ENCODE peak calls at places on chromosomes 12 and 14, in nine cellular contexts. One of them, this sample, is unnamed.

GRCh38 chr12:127270193-127270592 is 996.8 kb upstream of the TMEM132C start:
- DNase-seq in cardiac fibroblast: peak
- DNase-seq in activated B cell treated with CpG ODN at 0.5 μM for 24 hours: no peak
- DNase-seq in neural progenitor cell: no peak
- DNase-seq in omental fat pad: no peak
- DNase-seq in fibroblast of mammary gland: peak
- DNase-seq in brain microvascular endothelial cell: peak
- DNase-seq in mesothelial cell of epicardium: no peak
- DNase-seq in AG04450: no peak
- DNase-seq in this sample: peak

GRCh38 chr12:955923-956322 is 6.4 kb upstream of the RAD52 start:
- DNase-seq in AG04450: no peak
- DNase-seq in activated B cell treated with CpG ODN at 0.5 μM for 24 hours: no peak
- DNase-seq in mesothelial cell of epicardium: no peak
- DNase-seq in cardiac fibroblast: no peak
- DNase-seq in fibroblast of mammary gland: no peak
- DNase-seq in omental fat pad: no peak
- DNase-seq in brain microvascular endothelial cell: no peak
- DNase-seq in neural progenitor cell: no peak
- DNase-seq in this sample: no peak

GRCh38 chr14:104580961-104581360 is 1.4 kb downstream of the C14orf180 start:
- DNase-seq in mesothelial cell of epicardium: no peak
- DNase-seq in AG04450: no peak
- DNase-seq in brain microvascular endothelial cell: no peak
- DNase-seq in omental fat pad: peak
- DNase-seq in neural progenitor cell: no peak
- DNase-seq in activated B cell treated with CpG ODN at 0.5 μM for 24 hours: no peak
- DNase-seq in fibroblast of mammary gland: no peak
- DNase-seq in cardiac fibroblast: peak
- DNase-seq in this sample: no peak

GRCh38 chr12:66066071-66066928 is 64.2 kb downstream of the LLPH start:
- DNase-seq in omental fat pad: no peak
- DNase-seq in neural progenitor cell: peak
- DNase-seq in brain microvascular endothelial cell: peak
- DNase-seq in activated B cell treated with CpG ODN at 0.5 μM for 24 hours: no peak
- DNase-seq in mesothelial cell of epicardium: no peak
- DNase-seq in AG04450: peak
- DNase-seq in fibroblast of mammary gland: peak
- DNase-seq in cardiac fibroblast: peak
- DNase-seq in this sample: no peak

GRCh38 chr12:107864235-107864634 is 89.7 kb downstream of the ASCL4 start:
- DNase-seq in AG04450: no peak
- DNase-seq in fibroblast of mammary gland: no peak
- DNase-seq in neural progenitor cell: peak
- DNase-seq in brain microvascular endothelial cell: no peak
- DNase-seq in cardiac fibroblast: no peak
- DNase-seq in activated B cell treated with CpG ODN at 0.5 μM for 24 hours: no peak
- DNase-seq in omental fat pad: no peak
- DNase-seq in mesothelial cell of epicardium: no peak
- DNase-seq in this sample: no peak

GRCh38 chr12:112422531-112422930 is 3.8 kb downstream of the PTPN11 start:
- DNase-seq in activated B cell treated with CpG ODN at 0.5 μM for 24 hours: no peak
- DNase-seq in omental fat pad: no peak
- DNase-seq in neural progenitor cell: no peak
- DNase-seq in mesothelial cell of epicardium: no peak
- DNase-seq in brain microvascular endothelial cell: no peak
- DNase-seq in cardiac fibroblast: peak
- DNase-seq in AG04450: no peak
- DNase-seq in fibroblast of mammary gland: peak
- DNase-seq in this sample: no peak

GRCh38 chr12:104458645-104459555 is 2.2 kb downstream of the CHST11 start:
- DNase-seq in AG04450: no peak
- DNase-seq in activated B cell treated with CpG ODN at 0.5 μM for 24 hours: peak
- DNase-seq in mesothelial cell of epicardium: no peak
- DNase-seq in fibroblast of mammary gland: peak
- DNase-seq in neural progenitor cell: peak
- DNase-seq in brain microvascular endothelial cell: no peak
- DNase-seq in omental fat pad: no peak
- DNase-seq in cardiac fibroblast: peak
- DNase-seq in this sample: no peak

GRCh38 chr14:63454863-63455622 is 88.1 kb downstream of the PPP2R5E start:
- DNase-seq in activated B cell treated with CpG ODN at 0.5 μM for 24 hours: no peak
- DNase-seq in omental fat pad: no peak
- DNase-seq in neural progenitor cell: no peak
- DNase-seq in fibroblast of mammary gland: peak
- DNase-seq in brain microvascular endothelial cell: peak
- DNase-seq in AG04450: no peak
- DNase-seq in mesothelial cell of epicardium: no peak
- DNase-seq in cardiac fibroblast: peak
- DNase-seq in this sample: peak

GRCh38 chr14:92659765-92660561 is 88.5 kb downstream of the LGMN start:
- DNase-seq in mesothelial cell of epicardium: no peak
- DNase-seq in cardiac fibroblast: peak
- DNase-seq in activated B cell treated with CpG ODN at 0.5 μM for 24 hours: no peak
- DNase-seq in brain microvascular endothelial cell: no peak
- DNase-seq in fibroblast of mammary gland: peak
- DNase-seq in AG04450: no peak
- DNase-seq in neural progenitor cell: no peak
- DNase-seq in omental fat pad: no peak
- DNase-seq in this sample: no peak

GRCh38 chr12:2286461-2287131 is 233.8 kb downstream of the CACNA1C start:
- DNase-seq in fibroblast of mammary gland: no peak
- DNase-seq in activated B cell treated with CpG ODN at 0.5 μM for 24 hours: no peak
- DNase-seq in omental fat pad: no peak
- DNase-seq in mesothelial cell of epicardium: no peak
- DNase-seq in neural progenitor cell: no peak
- DNase-seq in AG04450: no peak
- DNase-seq in brain microvascular endothelial cell: no peak
- DNase-seq in cardiac fibroblast: no peak
- DNase-seq in this sample: peak

GRCh38 chr12:87953257-87953860 is 75.8 kb downstream of the C12orf50 start:
- DNase-seq in neural progenitor cell: peak
- DNase-seq in mesothelial cell of epicardium: no peak
- DNase-seq in activated B cell treated with CpG ODN at 0.5 μM for 24 hours: no peak
- DNase-seq in cardiac fibroblast: peak
- DNase-seq in fibroblast of mammary gland: peak
- DNase-seq in AG04450: peak
- DNase-seq in omental fat pad: no peak
- DNase-seq in brain microvascular endothelial cell: peak
- DNase-seq in this sample: peak
- TF ChIP-seq CTCF in neural progenitor cell: peak
- TF ChIP-seq CTCF in mesothelial cell of epicardium: peak
- TF ChIP-seq CTCF in activated B cell treated with CpG ODN at 0.5 μM for 24 hours: no peak
- TF ChIP-seq CTCF in cardiac fibroblast: peak
- TF ChIP-seq CTCF in fibroblast of mammary gland: peak
- TF ChIP-seq CTCF in AG04450: peak
- TF ChIP-seq CTCF in omental fat pad: no peak
- TF ChIP-seq CTCF in brain microvascular endothelial cell: peak
- TF ChIP-seq CTCF in this sample: peak

DNA sequence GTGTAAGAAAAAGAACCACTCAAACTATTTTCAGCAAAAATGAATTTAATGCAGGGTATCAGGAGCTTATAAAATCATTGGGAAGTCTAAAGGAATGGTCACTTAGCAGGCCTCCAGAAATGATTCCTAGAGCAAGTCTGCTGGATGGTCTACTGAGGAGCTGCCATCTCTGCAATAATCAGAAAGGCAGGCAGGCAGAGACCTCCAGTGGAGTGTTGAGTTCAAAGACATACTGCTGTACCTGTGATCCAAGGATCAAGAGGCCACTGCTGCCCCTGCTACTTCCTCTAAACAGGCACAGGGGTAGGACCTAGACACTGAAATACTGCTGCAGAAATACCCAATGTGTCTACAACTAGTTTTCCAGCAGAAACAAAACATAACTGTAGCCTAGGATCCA is 14.5 kb upstream of the KICS2 start:
- DNase-seq in fibroblast of mammary gland: peak
- DNase-seq in AG04450: no peak
- DNase-seq in mesothelial cell of epicardium: no peak
- DNase-seq in cardiac fibroblast: peak
- DNase-seq in omental fat pad: no peak
- DNase-seq in brain microvascular endothelial cell: peak
- DNase-seq in activated B cell treated with CpG ODN at 0.5 μM for 24 hours: no peak
- DNase-seq in neural progenitor cell: no peak
- DNase-seq in this sample: no peak
- TF ChIP-seq CTCF in fibroblast of mammary gland: peak
- TF ChIP-seq CTCF in AG04450: peak
- TF ChIP-seq CTCF in mesothelial cell of epicardium: no peak
- TF ChIP-seq CTCF in cardiac fibroblast: peak
- TF ChIP-seq CTCF in omental fat pad: no peak
- TF ChIP-seq CTCF in brain microvascular endothelial cell: peak
- TF ChIP-seq CTCF in activated B cell treated with CpG ODN at 0.5 μM for 24 hours: no peak
- TF ChIP-seq CTCF in neural progenitor cell: no peak
- TF ChIP-seq CTCF in this sample: peak

DNA sequence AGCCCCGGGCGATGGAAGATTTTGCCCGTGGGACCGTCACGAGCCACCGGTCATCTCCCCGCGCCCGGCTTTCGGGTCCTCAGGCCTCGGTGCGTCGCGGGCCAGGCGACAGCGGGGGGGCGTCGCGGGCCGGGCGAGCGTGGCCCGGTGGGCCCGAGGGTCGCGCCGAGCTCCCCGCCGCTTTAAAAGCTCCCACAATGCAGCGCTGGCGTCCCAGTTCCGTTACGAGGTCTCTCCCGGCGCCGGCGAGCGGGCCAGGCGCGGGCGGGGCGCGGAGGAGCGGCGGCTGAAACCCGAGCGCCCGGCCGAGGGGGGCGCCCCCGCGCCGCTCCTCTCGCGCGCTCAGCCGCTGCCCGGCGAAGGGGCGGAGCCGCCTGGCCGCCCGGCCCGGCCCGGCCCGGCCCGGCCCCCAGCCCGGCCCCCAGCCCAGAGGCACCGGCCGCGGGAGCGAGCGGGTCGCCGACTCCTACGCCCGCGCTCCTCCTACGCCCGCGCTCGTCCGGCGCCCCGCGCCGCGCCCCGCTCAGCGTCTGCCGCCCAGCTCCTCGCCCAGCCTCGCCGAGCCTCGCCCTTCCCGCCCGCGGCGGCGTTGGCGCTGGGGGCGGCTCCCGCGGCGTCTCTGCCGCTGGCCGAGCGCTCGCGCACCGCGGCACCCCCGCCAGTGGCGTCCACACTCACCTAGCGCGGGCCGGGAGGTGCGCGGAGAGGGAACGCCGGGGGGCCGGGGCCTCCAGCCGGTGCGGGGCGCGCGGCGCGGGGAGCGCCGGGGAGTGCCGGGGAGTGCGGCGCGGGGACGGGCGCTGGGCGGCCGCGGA is at the start of gene RASSF8:
- DNase-seq in brain microvascular endothelial cell: peak
- DNase-seq in fibroblast of mammary gland: peak
- DNase-seq in mesothelial cell of epicardium: peak
- DNase-seq in activated B cell treated with CpG ODN at 0.5 μM for 24 hours: peak
- DNase-seq in omental fat pad: no peak
- DNase-seq in AG04450: peak
- DNase-seq in cardiac fibroblast: peak
- DNase-seq in neural progenitor cell: peak
- DNase-seq in this sample: peak
- TF ChIP-seq CTCF in brain microvascular endothelial cell: no peak
- TF ChIP-seq CTCF in fibroblast of mammary gland: no peak
- TF ChIP-seq CTCF in mesothelial cell of epicardium: no peak
- TF ChIP-seq CTCF in activated B cell treated with CpG ODN at 0.5 μM for 24 hours: no peak
- TF ChIP-seq CTCF in omental fat pad: no peak
- TF ChIP-seq CTCF in AG04450: no peak
- TF ChIP-seq CTCF in cardiac fibroblast: no peak
- TF ChIP-seq CTCF in neural progenitor cell: no peak
- TF ChIP-seq CTCF in this sample: peak

GRCh38 chr14:68977741-68978549 is 1.2 kb downstream of the ACTN1 start:
- DNase-seq in fibroblast of mammary gland: peak
- DNase-seq in neural progenitor cell: peak
- DNase-seq in activated B cell treated with CpG ODN at 0.5 μM for 24 hours: peak
- DNase-seq in mesothelial cell of epicardium: no peak
- DNase-seq in AG04450: peak
- DNase-seq in brain microvascular endothelial cell: peak
- DNase-seq in cardiac fibroblast: peak
- DNase-seq in omental fat pad: peak
- DNase-seq in this sample: peak
- TF ChIP-seq CTCF in fibroblast of mammary gland: no peak
- TF ChIP-seq CTCF in neural progenitor cell: no peak
- TF ChIP-seq CTCF in activated B cell treated with CpG ODN at 0.5 μM for 24 hours: no peak
- TF ChIP-seq CTCF in mesothelial cell of epicardium: no peak
- TF ChIP-seq CTCF in AG04450: no peak
- TF ChIP-seq CTCF in brain microvascular endothelial cell: peak
- TF ChIP-seq CTCF in cardiac fibroblast: peak
- TF ChIP-seq CTCF in omental fat pad: no peak
- TF ChIP-seq CTCF in this sample: no peak

GRCh38 chr12:49733219-49734017 is 7.9 kb upstream of the TMBIM6 start:
- DNase-seq in neural progenitor cell: peak
- DNase-seq in activated B cell treated with CpG ODN at 0.5 μM for 24 hours: no peak
- DNase-seq in cardiac fibroblast: no peak
- DNase-seq in mesothelial cell of epicardium: no peak
- DNase-seq in AG04450: no peak
- DNase-seq in omental fat pad: no peak
- DNase-seq in fibroblast of mammary gland: no peak
- DNase-seq in brain microvascular endothelial cell: no peak
- DNase-seq in this sample: no peak
- TF ChIP-seq CTCF in neural progenitor cell: peak
- TF ChIP-seq CTCF in activated B cell treated with CpG ODN at 0.5 μM for 24 hours: no peak
- TF ChIP-seq CTCF in cardiac fibroblast: no peak
- TF ChIP-seq CTCF in mesothelial cell of epicardium: no peak
- TF ChIP-seq CTCF in AG04450: no peak
- TF ChIP-seq CTCF in omental fat pad: no peak
- TF ChIP-seq CTCF in fibroblast of mammary gland: no peak
- TF ChIP-seq CTCF in brain microvascular endothelial cell: peak
- TF ChIP-seq CTCF in this sample: peak

GRCh38 chr14:74661726-74662450 is 49.9 kb upstream of the LTBP2 start:
- DNase-seq in activated B cell treated with CpG ODN at 0.5 μM for 24 hours: no peak
- DNase-seq in cardiac fibroblast: no peak
- DNase-seq in omental fat pad: no peak
- DNase-seq in brain microvascular endothelial cell: no peak
- DNase-seq in AG04450: no peak
- DNase-seq in mesothelial cell of epicardium: no peak
- DNase-seq in neural progenitor cell: no peak
- DNase-seq in fibroblast of mammary gland: no peak
- DNase-seq in this sample: no peak

GRCh38 chr14:74658535-74659130 is 46.6 kb upstream of the LTBP2 start:
- DNase-seq in activated B cell treated with CpG ODN at 0.5 μM for 24 hours: no peak
- DNase-seq in cardiac fibroblast: peak
- DNase-seq in AG04450: no peak
- DNase-seq in mesothelial cell of epicardium: no peak
- DNase-seq in fibroblast of mammary gland: peak
- DNase-seq in neural progenitor cell: no peak
- DNase-seq in omental fat pad: no peak
- DNase-seq in brain microvascular endothelial cell: no peak
- DNase-seq in this sample: peak

GRCh38 chr14:74660167-74660566 is 48.1 kb upstream of the LTBP2 start:
- DNase-seq in fibroblast of mammary gland: no peak
- DNase-seq in activated B cell treated with CpG ODN at 0.5 μM for 24 hours: no peak
- DNase-seq in mesothelial cell of epicardium: no peak
- DNase-seq in brain microvascular endothelial cell: no peak
- DNase-seq in omental fat pad: no peak
- DNase-seq in neural progenitor cell: no peak
- DNase-seq in AG04450: no peak
- DNase-seq in cardiac fibroblast: no peak
- DNase-seq in this sample: no peak

GRCh38 chr14:74663884-74664283 is 49.0 kb downstream of the AREL1 start:
- DNase-seq in fibroblast of mammary gland: peak
- DNase-seq in cardiac fibroblast: peak
- DNase-seq in brain microvascular endothelial cell: no peak
- DNase-seq in neural progenitor cell: no peak
- DNase-seq in omental fat pad: no peak
- DNase-seq in AG04450: no peak
- DNase-seq in activated B cell treated with CpG ODN at 0.5 μM for 24 hours: no peak
- DNase-seq in mesothelial cell of epicardium: no peak
- DNase-seq in this sample: no peak

GRCh38 chr14:74660863-74661262 is 48.8 kb upstream of the LTBP2 start:
- DNase-seq in brain microvascular endothelial cell: no peak
- DNase-seq in fibroblast of mammary gland: no peak
- DNase-seq in neural progenitor cell: no peak
- DNase-seq in AG04450: no peak
- DNase-seq in cardiac fibroblast: no peak
- DNase-seq in omental fat pad: no peak
- DNase-seq in mesothelial cell of epicardium: no peak
- DNase-seq in activated B cell treated with CpG ODN at 0.5 μM for 24 hours: no peak
- DNase-seq in this sample: no peak
- TF ChIP-seq CTCF in brain microvascular endothelial cell: no peak
- TF ChIP-seq CTCF in fibroblast of mammary gland: no peak
- TF ChIP-seq CTCF in neural progenitor cell: no peak
- TF ChIP-seq CTCF in AG04450: no peak
- TF ChIP-seq CTCF in cardiac fibroblast: no peak
- TF ChIP-seq CTCF in omental fat pad: no peak
- TF ChIP-seq CTCF in mesothelial cell of epicardium: no peak
- TF ChIP-seq CTCF in activated B cell treated with CpG ODN at 0.5 μM for 24 hours: no peak
- TF ChIP-seq CTCF in this sample: no peak

This sample was measured in HFFc6.